ENCODE peak calls at places on chromosomes 1 and 21, in nine cellular contexts. W is SK-MEL-5; C is SIG-M5; T is activated gamma-delta T cell; Q is NB4; F is iris pigment epithelial cell; Y is stimulated activated CD4-positive, alpha-beta T cell treated with anti-CD3 and anti-CD28 coated beads, Interleukin-12 subunit alpha, Interleukin-12 subunit beta, amount 100 ng/mL, for 24 hours; K is heart left ventricle; P is COR-L47. S is an unnamed sample.

GRCh38 chr1:29305943-29306342 is 69.6 kb downstream of the PTPRU start:
- DNase-seq in W (no peak), C (no peak), T (no peak), Q (no peak), F (peak; percentile 11), Y (no peak), K (no peak), P (no peak), S (peak; percentile 26)

GRCh38 chr1:181469829-181470228 is 13.5 kb upstream of the CACNA1E start:
- DNase-seq in W (no peak), C (no peak), T (no peak), Q (peak; percentile 19), F (peak; percentile 85), Y (no peak), K (no peak), P (no peak), S (peak; percentile 87)

GRCh38 chr1:174874337-174875053 is 125.3 kb upstream of the CACYBP start:
- DNase-seq in W (no peak), C (no peak), T (no peak), Q (no peak), F (no peak), Y (no peak), K (no peak), P (no peak), S (no peak)

GRCh38 chr1:94627771-94628170 is 86.2 kb upstream of the F3 start:
- DNase-seq in W (no peak), C (no peak), T (no peak), Q (no peak), F (no peak), Y (no peak), K (no peak), P (no peak), S (no peak)

GRCh38 chr1:83860506-83861221 is 138.3 kb downstream of the TTLL7 start:
- DNase-seq in W (peak; percentile 71), C (no peak), T (peak; percentile 19), Q (peak; percentile 42), F (peak; percentile 27), Y (peak; percentile 78), K (peak; percentile 81), P (no peak), S (peak; percentile 33)

GRCh38 chr21:39799178-39799577 is 54.2 kb downstream of the IGSF5 start:
- DNase-seq in W (no peak), C (no peak), T (no peak), Q (no peak), F (no peak), Y (no peak), K (peak; percentile 28), P (no peak), S (no peak)

GRCh38 chr1:54355931-54356679 is 50.1 kb downstream of the SSBP3 start:
- DNase-seq in W (no peak), C (no peak), T (no peak), Q (peak; percentile 74), F (no peak), Y (no peak), K (no peak), P (no peak), S (peak; percentile 75)

GRCh38 chr1:63915121-63915520 is 141.3 kb downstream of the ROR1 start:
- DNase-seq in W (peak; percentile 64), C (no peak), T (no peak), Q (no peak), F (peak; percentile 42), Y (no peak), K (no peak), P (no peak), S (no peak)

GRCh38 chr1:234564035-234565029 is 45.6 kb downstream of the IRF2BP2 start:
- DNase-seq in W (no peak), C (no peak), T (no peak), Q (peak; percentile 66), F (peak; percentile 95), Y (no peak), K (no peak), P (no peak), S (peak; percentile 99)

GRCh38 chr1:9422921-9423505 is 116.3 kb upstream of the SLC25A33 start:
- DNase-seq in W (no peak), C (no peak), T (no peak), Q (no peak), F (no peak), Y (no peak), K (no peak), P (no peak), S (no peak)

GRCh38 chr1:168096296-168097165 is 40.2 kb downstream of the GPR161 start:
- DNase-seq in W (no peak), C (no peak), T (no peak), Q (no peak), F (no peak), Y (no peak), K (no peak), P (no peak), S (no peak)

GRCh38 chr1:96418969-96419368 is 302.6 kb upstream of the PTBP2 start:
- DNase-seq in W (no peak), C (no peak), T (no peak), Q (no peak), F (peak; percentile 43), Y (no peak), K (no peak), P (no peak), S (no peak)

GRCh38 chr1:228034954-228035837 is 28.4 kb downstream of the WNT3A start:
- DNase-seq in W (no peak), C (no peak), T (no peak), Q (no peak), F (no peak), Y (no peak), K (no peak), P (no peak), S (no peak)

GRCh38 chr1:108560430-108561144 is 687 bp downstream of the EEIG2 start:
- DNase-seq in W (peak; percentile 74), C (no peak), T (no peak), Q (peak; percentile 84), F (peak; percentile 65), Y (peak; percentile 27), K (peak; percentile 52), P (peak; percentile 45), S (peak; percentile 37)

GRCh38 chr1:193417945-193418744 is 231.7 kb upstream of the B3GALT2 start:
- DNase-seq in W (peak; percentile 29), C (no peak), T (no peak), Q (peak; percentile 14), F (peak; percentile 77), Y (no peak), K (no peak), P (no peak), S (peak; percentile 71)

GRCh38 chr1:166489670-166490436 is 323.1 kb upstream of the FAM78B start:
- DNase-seq in W (peak; percentile 54), C (no peak), T (no peak), Q (peak; percentile 76), F (peak; percentile 3), Y (peak; percentile 16), K (no peak), P (peak; percentile 26), S (peak; percentile 4)

GRCh38 chr1:200317236-200317635 is 92.6 kb downstream of the ZNF281 start:
- DNase-seq in W (no peak), C (no peak), T (no peak), Q (no peak), F (peak; percentile 75), Y (no peak), K (no peak), P (no peak), S (peak; percentile 78)

GRCh38 chr1:202860744-202861419 is 28.1 kb downstream of the RABIF start:
- DNase-seq in W (peak; percentile 41), C (no peak), T (no peak), Q (peak; percentile 83), F (peak; percentile 45), Y (peak; percentile 14), K (peak; percentile 28), P (peak; percentile 75), S (peak; percentile 19)

GRCh38 chr1:185595835-185596667 is 138.1 kb upstream of the HMCN1 start:
- DNase-seq in W (peak; percentile 77), C (no peak), T (no peak), Q (peak; percentile 55), F (peak; percentile 50), Y (peak; percentile 32), K (no peak), P (peak; percentile 17), S (peak; percentile 61)

S was measured in amniotic epithelial cell.